ENCODE peak calls at places on chromosomes 5 and 9, in six cellular contexts. E is endothelial cell; N is transverse colon; R is activated CD4-positive, alpha-beta T cell treated with anti-CD3 and anti-CD28 coated beads, Interleukin-2, amount 50 U/mL, for 1 hour; J is COR-L47; I is H54. K is an unnamed sample.

GRCh38 chr9:96164268-96164683 is 137.7 kb downstream of the HSD17B3 start:
- DNase-seq in E (no peak), N (no peak), R (no peak), J (no peak), I (no peak), K (no peak)

GRCh38 chr5:168647083-168647482 is 67.9 kb upstream of the PANK3 start:
- DNase-seq in E (no peak), N (no peak), R (no peak), J (no peak), I (no peak), K (no peak)

GRCh38 chr5:73655521-73656160 is 29.6 kb downstream of the ARHGEF28 start:
- DNase-seq in E (no peak), N (no peak), R (no peak), J (no peak), I (no peak), K (no peak)

GRCh38 chr9:135478858-135479468 is 619 bp upstream of the PPP1R26 start:
- DNase-seq in E (peak; percentile 37), N (peak; percentile 75), R (no peak), J (no peak), I (peak; percentile 54), K (peak; percentile 71)

GRCh38 chr9:3342159-3342777 is 183.5 kb downstream of the RFX3 start:
- DNase-seq in E (no peak), N (no peak), R (no peak), J (no peak), I (no peak), K (no peak)

GRCh38 chr9:19998823-19999455 is 210.1 kb upstream of the SLC24A2 start:
- DNase-seq in E (no peak), N (no peak), R (no peak), J (no peak), I (no peak), K (no peak)

GRCh38 chr9:124448019-124448418 is 2.2 kb upstream of the ADGRD2 start:
- DNase-seq in E (no peak), N (no peak), R (no peak), J (no peak), I (no peak), K (peak; percentile 81)

GRCh38 chr5:142246263-142246662 is 78.6 kb downstream of the SPRY4 start:
- DNase-seq in E (no peak), N (no peak), R (no peak), J (peak; percentile 50), I (peak; percentile 75), K (no peak)

GRCh38 chr9:123597926-123598556 is 242.0 kb downstream of the CRB2 start:
- DNase-seq in E (no peak), N (no peak), R (no peak), J (no peak), I (no peak), K (no peak)

GRCh38 chr9:78131969-78132687 is 100.5 kb upstream of the GNAQ start:
- DNase-seq in E (no peak), N (no peak), R (no peak), J (no peak), I (no peak), K (no peak)